ENCODE peak calls at places on chromosomes 1 and 21, in nine cellular contexts. One of them, this sample, is unnamed.

GRCh38 chr1:178797590-178797989 is 72.5 kb downstream of the RALGPS2 start:
- DNase-seq in A549: no peak
- DNase-seq in PC-3: no peak
- DNase-seq in fibroblast of lung: no peak
- DNase-seq in tibial artery: no peak
- DNase-seq in choroid plexus epithelial cell: no peak
- DNase-seq in mesendoderm: no peak
- DNase-seq in endodermal cell: no peak
- DNase-seq in sigmoid colon: no peak
- DNase-seq in this sample: no peak

GRCh38 chr1:86833461-86834215 is 80.3 kb downstream of the SELENOF start:
- DNase-seq in A549: peak; percentile 86
- DNase-seq in PC-3: peak; percentile 88
- DNase-seq in fibroblast of lung: peak; percentile 94
- DNase-seq in tibial artery: peak; percentile 75
- DNase-seq in choroid plexus epithelial cell: peak; percentile 95
- DNase-seq in mesendoderm: peak; percentile 95
- DNase-seq in endodermal cell: peak; percentile 90
- DNase-seq in sigmoid colon: peak; percentile 87
- DNase-seq in this sample: peak; percentile 68

GRCh38 chr1:11493972-11494655 is 15.2 kb downstream of the DISP3 start:
- DNase-seq in A549: no peak
- DNase-seq in PC-3: no peak
- DNase-seq in fibroblast of lung: no peak
- DNase-seq in tibial artery: no peak
- DNase-seq in choroid plexus epithelial cell: no peak
- DNase-seq in mesendoderm: no peak
- DNase-seq in endodermal cell: no peak
- DNase-seq in sigmoid colon: peak; percentile 25
- DNase-seq in this sample: no peak

GRCh38 chr1:61851849-61852692 is 109.8 kb downstream of the PATJ start:
- DNase-seq in A549: peak; percentile 59
- DNase-seq in PC-3: peak; percentile 79
- DNase-seq in fibroblast of lung: peak; percentile 86
- DNase-seq in tibial artery: no peak
- DNase-seq in choroid plexus epithelial cell: peak; percentile 90
- DNase-seq in mesendoderm: peak; percentile 63
- DNase-seq in endodermal cell: no peak
- DNase-seq in sigmoid colon: no peak
- DNase-seq in this sample: no peak

GRCh38 chr21:36913247-36914169 is 53.0 kb downstream of the HLCS start:
- DNase-seq in A549: no peak
- DNase-seq in PC-3: peak; percentile 20
- DNase-seq in fibroblast of lung: no peak
- DNase-seq in tibial artery: no peak
- DNase-seq in choroid plexus epithelial cell: no peak
- DNase-seq in mesendoderm: no peak
- DNase-seq in endodermal cell: no peak
- DNase-seq in sigmoid colon: no peak
- DNase-seq in this sample: no peak

GRCh38 chr1:234755449-234755863 is 145.5 kb upstream of the IRF2BP2 start:
- DNase-seq in A549: no peak
- DNase-seq in PC-3: no peak
- DNase-seq in fibroblast of lung: peak; percentile 93
- DNase-seq in tibial artery: peak; percentile 91
- DNase-seq in choroid plexus epithelial cell: peak; percentile 85
- DNase-seq in mesendoderm: no peak
- DNase-seq in endodermal cell: no peak
- DNase-seq in sigmoid colon: peak; percentile 90
- DNase-seq in this sample: peak; percentile 57

GRCh38 chr1:87644033-87644432 is 315.4 kb downstream of the LMO4 start:
- DNase-seq in A549: no peak
- DNase-seq in PC-3: peak; percentile 53
- DNase-seq in fibroblast of lung: no peak
- DNase-seq in tibial artery: no peak
- DNase-seq in choroid plexus epithelial cell: no peak
- DNase-seq in mesendoderm: no peak
- DNase-seq in endodermal cell: no peak
- DNase-seq in sigmoid colon: no peak
- DNase-seq in this sample: no peak

GRCh38 chr21:21101911-21102310 is 103.7 kb downstream of the NCAM2 start:
- DNase-seq in A549: no peak
- DNase-seq in PC-3: peak; percentile 48
- DNase-seq in fibroblast of lung: peak; percentile 54
- DNase-seq in tibial artery: no peak
- DNase-seq in choroid plexus epithelial cell: peak; percentile 91
- DNase-seq in mesendoderm: peak; percentile 79
- DNase-seq in endodermal cell: peak; percentile 67
- DNase-seq in sigmoid colon: no peak
- DNase-seq in this sample: peak; percentile 23

GRCh38 chr1:214658785-214659184 is 55.8 kb downstream of the CENPF start:
- DNase-seq in A549: peak; percentile 13
- DNase-seq in PC-3: peak; percentile 46
- DNase-seq in fibroblast of lung: peak; percentile 40
- DNase-seq in tibial artery: no peak
- DNase-seq in choroid plexus epithelial cell: peak; percentile 76
- DNase-seq in mesendoderm: peak; percentile 40
- DNase-seq in endodermal cell: peak; percentile 61
- DNase-seq in sigmoid colon: no peak
- DNase-seq in this sample: peak; percentile 4

GRCh38 chr1:10415211-10415930 is 14.9 kb upstream of the CENPS start:
- DNase-seq in A549: peak; percentile 96
- DNase-seq in PC-3: peak; percentile 47
- DNase-seq in fibroblast of lung: peak; percentile 75
- DNase-seq in tibial artery: peak; percentile 42
- DNase-seq in choroid plexus epithelial cell: peak; percentile 86
- DNase-seq in mesendoderm: peak; percentile 92
- DNase-seq in endodermal cell: peak; percentile 80
- DNase-seq in sigmoid colon: peak; percentile 40
- DNase-seq in this sample: peak; percentile 25

GRCh38 chr1:29760165-29760564 is 523.8 kb downstream of the PTPRU start:
- DNase-seq in A549: no peak
- DNase-seq in PC-3: no peak
- DNase-seq in fibroblast of lung: no peak
- DNase-seq in tibial artery: no peak
- DNase-seq in choroid plexus epithelial cell: no peak
- DNase-seq in mesendoderm: no peak
- DNase-seq in endodermal cell: no peak
- DNase-seq in sigmoid colon: no peak
- DNase-seq in this sample: no peak

DNA sequence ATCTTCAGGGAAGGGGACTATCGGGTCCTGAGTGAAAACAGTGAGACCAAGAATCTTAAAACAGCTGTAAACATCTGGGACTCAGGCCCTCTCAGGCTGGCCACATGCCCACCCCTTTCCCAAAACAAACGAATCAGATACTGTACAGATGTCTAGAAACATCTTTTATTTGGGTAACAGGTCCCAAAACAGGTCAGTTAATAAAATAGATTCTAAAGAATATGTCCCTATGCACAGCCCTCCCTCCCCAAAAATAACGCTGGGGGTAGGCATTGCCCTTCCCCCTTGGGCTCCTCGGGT is 499 bp upstream of the CRTC2 start:
- DNase-seq in A549: no peak
- DNase-seq in PC-3: no peak
- DNase-seq in fibroblast of lung: no peak
- DNase-seq in tibial artery: no peak
- DNase-seq in choroid plexus epithelial cell: no peak
- DNase-seq in mesendoderm: no peak
- DNase-seq in endodermal cell: no peak
- DNase-seq in sigmoid colon: peak; percentile 84
- DNase-seq in this sample: no peak
- H3K4me3 ChIP-seq in A549: peak overlapping the region; percentile 94
- H3K4me3 ChIP-seq in PC-3: peak overlapping the region; percentile 97
- H3K4me3 ChIP-seq in fibroblast of lung: no peak overlapping the region
- H3K4me3 ChIP-seq in tibial artery: peak overlapping the region; percentile 78
- H3K4me3 ChIP-seq in choroid plexus epithelial cell: peak overlapping the region; percentile 94
- H3K4me3 ChIP-seq in mesendoderm: no peak overlapping the region
- H3K4me3 ChIP-seq in endodermal cell: no peak overlapping the region
- H3K4me3 ChIP-seq in sigmoid colon: peak overlapping the region; percentile 80
- H3K4me3 ChIP-seq in this sample: peak overlapping the region; percentile 78

GRCh38 chr1:8396912-8397406 is 79.0 kb downstream of the SLC45A1 start:
- DNase-seq in A549: peak; percentile 67
- DNase-seq in PC-3: peak; percentile 97
- DNase-seq in fibroblast of lung: peak; percentile 98
- DNase-seq in tibial artery: peak; percentile 81
- DNase-seq in choroid plexus epithelial cell: peak; percentile 99
- DNase-seq in mesendoderm: peak; percentile 89
- DNase-seq in endodermal cell: no peak
- DNase-seq in sigmoid colon: peak; percentile 89
- DNase-seq in this sample: peak; percentile 89

GRCh38 chr1:8396083-8396911 is 78.4 kb downstream of the SLC45A1 start:
- DNase-seq in A549: no peak
- DNase-seq in PC-3: no peak
- DNase-seq in fibroblast of lung: peak; percentile 59
- DNase-seq in tibial artery: no peak
- DNase-seq in choroid plexus epithelial cell: peak; percentile 76
- DNase-seq in mesendoderm: peak; percentile 86
- DNase-seq in endodermal cell: no peak
- DNase-seq in sigmoid colon: no peak
- DNase-seq in this sample: no peak

GRCh38 chr1:8395433-8395866 is 77.5 kb downstream of the SLC45A1 start:
- DNase-seq in A549: no peak
- DNase-seq in PC-3: no peak
- DNase-seq in fibroblast of lung: no peak
- DNase-seq in tibial artery: no peak
- DNase-seq in choroid plexus epithelial cell: no peak
- DNase-seq in mesendoderm: no peak
- DNase-seq in endodermal cell: no peak
- DNase-seq in sigmoid colon: no peak
- DNase-seq in this sample: no peak

GRCh38 chr1:8392522-8392921 is 74.6 kb downstream of the SLC45A1 start:
- DNase-seq in A549: no peak
- DNase-seq in PC-3: no peak
- DNase-seq in fibroblast of lung: no peak
- DNase-seq in tibial artery: no peak
- DNase-seq in choroid plexus epithelial cell: no peak
- DNase-seq in mesendoderm: no peak
- DNase-seq in endodermal cell: no peak
- DNase-seq in sigmoid colon: no peak
- DNase-seq in this sample: no peak

DNA sequence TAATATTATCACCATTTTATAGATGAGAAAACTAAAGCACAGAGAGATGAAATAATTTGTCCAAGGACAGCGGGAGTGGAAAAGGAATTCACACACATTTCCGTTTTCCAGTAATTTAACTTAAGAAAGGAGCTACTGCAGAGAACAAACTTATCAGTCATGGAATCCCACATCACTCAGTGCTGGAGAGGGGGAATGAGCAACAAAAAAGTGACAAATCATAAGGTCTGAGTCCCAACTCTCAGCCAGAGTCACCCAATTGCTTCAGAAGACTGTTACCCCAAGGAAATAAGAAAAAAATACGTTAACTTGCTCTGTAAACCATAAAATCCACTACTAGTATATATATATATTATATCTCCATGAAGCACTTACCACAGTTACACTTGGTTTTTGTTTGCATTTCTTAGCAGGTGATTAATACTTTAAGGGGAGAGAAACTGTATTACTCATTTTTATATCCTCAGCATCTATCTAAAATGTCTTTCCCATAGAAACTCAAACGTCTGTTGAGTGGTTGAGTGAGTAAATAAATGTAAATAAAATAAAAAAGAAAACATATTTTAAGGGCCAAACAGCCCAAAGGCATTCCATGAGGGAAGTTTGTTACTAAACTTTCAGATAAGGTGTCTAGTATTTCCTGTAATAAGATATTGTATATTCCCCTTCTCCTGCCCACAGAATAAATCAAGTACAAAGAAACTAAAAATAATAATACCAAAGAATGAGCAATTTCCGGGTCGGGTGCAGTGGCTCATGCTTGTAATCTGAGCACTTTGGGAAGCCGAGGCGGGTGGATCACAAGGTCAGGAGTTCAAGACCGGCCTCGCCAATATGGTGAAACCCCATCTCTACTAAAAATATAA is 76.8 kb downstream of the SLC45A1 start:
- DNase-seq in A549: no peak
- DNase-seq in PC-3: peak; percentile 93
- DNase-seq in fibroblast of lung: peak; percentile 92
- DNase-seq in tibial artery: no peak
- DNase-seq in choroid plexus epithelial cell: peak; percentile 92
- DNase-seq in mesendoderm: no peak
- DNase-seq in endodermal cell: no peak
- DNase-seq in sigmoid colon: no peak
- DNase-seq in this sample: peak; percentile 78
- H3K4me3 ChIP-seq in A549: no peak overlapping the region
- H3K4me3 ChIP-seq in PC-3: peak overlapping the region; percentile 15
- H3K4me3 ChIP-seq in fibroblast of lung: no peak overlapping the region
- H3K4me3 ChIP-seq in tibial artery: no peak overlapping the region
- H3K4me3 ChIP-seq in choroid plexus epithelial cell: no peak overlapping the region
- H3K4me3 ChIP-seq in mesendoderm: no peak overlapping the region
- H3K4me3 ChIP-seq in endodermal cell: no peak overlapping the region
- H3K4me3 ChIP-seq in sigmoid colon: no peak overlapping the region
- H3K4me3 ChIP-seq in this sample: no peak overlapping the region

GRCh38 chr1:181190362-181191035 is 102.0 kb downstream of the IER5 start:
- DNase-seq in A549: peak; percentile 16
- DNase-seq in PC-3: no peak
- DNase-seq in fibroblast of lung: no peak
- DNase-seq in tibial artery: no peak
- DNase-seq in choroid plexus epithelial cell: no peak
- DNase-seq in mesendoderm: peak; percentile 43
- DNase-seq in endodermal cell: peak; percentile 62
- DNase-seq in sigmoid colon: no peak
- DNase-seq in this sample: no peak
- H3K4me3 ChIP-seq in A549: peak overlapping the region; percentile 33
- H3K4me3 ChIP-seq in PC-3: peak overlapping the region; percentile 27
- H3K4me3 ChIP-seq in fibroblast of lung: no peak overlapping the region
- H3K4me3 ChIP-seq in tibial artery: no peak overlapping the region
- H3K4me3 ChIP-seq in choroid plexus epithelial cell: no peak overlapping the region
- H3K4me3 ChIP-seq in mesendoderm: no peak overlapping the region
- H3K4me3 ChIP-seq in endodermal cell: peak overlapping the region; percentile 71
- H3K4me3 ChIP-seq in sigmoid colon: peak overlapping the region; percentile 31
- H3K4me3 ChIP-seq in this sample: no peak overlapping the region

GRCh38 chr1:31154000-31154631 is 85.6 kb downstream of the NKAIN1 start:
- DNase-seq in A549: no peak
- DNase-seq in PC-3: peak; percentile 33
- DNase-seq in fibroblast of lung: peak; percentile 50
- DNase-seq in tibial artery: no peak
- DNase-seq in choroid plexus epithelial cell: no peak
- DNase-seq in mesendoderm: no peak
- DNase-seq in endodermal cell: no peak
- DNase-seq in sigmoid colon: no peak
- DNase-seq in this sample: no peak
- H3K4me3 ChIP-seq in A549: peak overlapping the region; percentile 50
- H3K4me3 ChIP-seq in PC-3: peak overlapping the region; percentile 63
- H3K4me3 ChIP-seq in fibroblast of lung: no peak overlapping the region
- H3K4me3 ChIP-seq in tibial artery: peak overlapping the region; percentile 97
- H3K4me3 ChIP-seq in choroid plexus epithelial cell: peak overlapping the region; percentile 67
- H3K4me3 ChIP-seq in mesendoderm: no peak overlapping the region
- H3K4me3 ChIP-seq in endodermal cell: peak overlapping the region; percentile 72
- H3K4me3 ChIP-seq in sigmoid colon: peak overlapping the region; percentile 92
- H3K4me3 ChIP-seq in this sample: peak overlapping the region; percentile 59